ENCODE peak calls at places on chromosome 1, in seven cellular contexts. D is left ventricle myocardium inferior; I is CD8-positive, alpha-beta T cell; B is AG10803; A is CD8-positive, alpha-beta memory T cell; K is GM12864; Y is H7. L is an unnamed sample.
A peak's percentile ranks its signal among the peaks of the same experiment; 100 is the strongest.

GRCh38 chr1:242525360-242525722 is 844 bp upstream of the PLD5 start:
- DNase-seq in Y (peak; percentile 25), A (no peak), D (no peak), I (no peak), B (no peak), K (no peak), L (no peak)

GRCh38 chr1:174872615-174873058 is 127.1 kb upstream of the CACYBP start:
- DNase-seq in A (no peak), K (no peak), D (no peak), B (peak; percentile 16), Y (no peak), I (no peak), L (no peak)

GRCh38 chr1:2074944-2075740 is 24.9 kb downstream of the PRKCZ start:
- DNase-seq in K (no peak), I (no peak), A (no peak), D (no peak), B (no peak), Y (peak; percentile 78), L (no peak)

GRCh38 chr1:215226755-215227154 is 144.2 kb downstream of the KCNK2 start:
- DNase-seq in B (no peak), Y (no peak), K (no peak), D (no peak), A (no peak), I (no peak), L (no peak)

GRCh38 chr1:233945573-233945972 is 41.1 kb downstream of the SLC35F3 start:
- DNase-seq in A (no peak), K (no peak), D (no peak), B (no peak), Y (no peak), I (no peak), L (no peak)

GRCh38 chr1:209614906-209615305 is 31.4 kb downstream of the CAMK1G start:
- DNase-seq in B (no peak), I (no peak), Y (no peak), A (no peak), K (no peak), D (no peak), L (no peak)

GRCh38 chr1:26784023-26784871 is 3.5 kb upstream of the PIGV start:
- DNase-seq in I (no peak), K (no peak), A (no peak), Y (peak; percentile 73), D (peak; percentile 53), B (peak; percentile 32), L (no peak)

GRCh38 chr1:8815582-8816285 is 1.7 kb downstream of the RERE start:
- DNase-seq in B (peak; percentile 42), A (no peak), Y (no peak), D (no peak), I (no peak), K (no peak), L (peak; percentile 11)

GRCh38 chr1:209769956-209770355 is 14.1 kb downstream of the TRAF3IP3 start:
- DNase-seq in B (no peak), D (no peak), I (no peak), Y (no peak), A (no peak), K (no peak), L (no peak)

GRCh38 chr1:209585672-209586071 is 2.2 kb downstream of the CAMK1G start:
- DNase-seq in Y (peak; percentile 79), I (no peak), B (peak; percentile 47), K (no peak), A (no peak), D (peak; percentile 55), L (no peak)

GRCh38 chr1:194194724-194195123 is 1008.3 kb upstream of the B3GALT2 start:
- DNase-seq in K (no peak), D (no peak), I (no peak), A (no peak), Y (no peak), B (no peak), L (no peak)

GRCh38 chr1:209879539-209879938 is 51.8 kb downstream of the UTP25 start:
- DNase-seq in Y (no peak), A (no peak), D (no peak), B (no peak), K (no peak), I (no peak), L (no peak)

GRCh38 chr1:25871086-25871703 is 4.3 kb downstream of the PAQR7 start:
- DNase-seq in A (no peak), B (no peak), I (no peak), K (no peak), D (no peak), Y (peak; percentile 28), L (no peak)

GRCh38 chr1:118115567-118116272 is 69.3 kb downstream of the SPAG17 start:
- DNase-seq in B (no peak), Y (no peak), I (no peak), A (no peak), K (no peak), D (no peak), L (no peak)

GRCh38 chr1:121558514-121558913 is 373.7 kb downstream of the SRGAP2C start:
- DNase-seq in Y (no peak), A (no peak), D (no peak), K (no peak), B (peak; percentile 94), I (no peak), L (no peak)

GRCh38 chr1:100597069-100597741 is 59.3 kb downstream of the GPR88 start:
- DNase-seq in I (no peak), Y (no peak), B (peak; percentile 87), A (no peak), D (no peak), K (no peak), L (peak; percentile 25)

GRCh38 chr1:55893155-55893554 is 678.0 kb upstream of the USP24 start:
- DNase-seq in B (peak; percentile 28), A (no peak), K (peak; percentile 3), Y (peak; percentile 15), I (no peak), D (no peak), L (no peak)

GRCh38 chr1:71049951-71050598 is 2.5 kb upstream of the PTGER3 start:
- DNase-seq in D (no peak), K (peak; percentile 21), I (no peak), Y (peak; percentile 64), B (peak; percentile 72), A (peak; percentile 29), L (peak; percentile 44)

GRCh38 chr1:223748773-223749733 is 36.7 kb downstream of the CAPN2 start:
- DNase-seq in D (peak; percentile 63), K (no peak), A (peak; percentile 63), B (peak; percentile 46), Y (peak; percentile 91), I (peak; percentile 46), L (peak; percentile 42)

GRCh38 chr1:223747838-223748335 is 35.5 kb downstream of the CAPN2 start:
- DNase-seq in B (peak; percentile 51), I (no peak), A (no peak), Y (no peak), D (no peak), K (no peak), L (no peak)

GRCh38 chr1:223750730-223751572 is 38.6 kb downstream of the CAPN2 start:
- DNase-seq in Y (no peak), B (no peak), D (no peak), A (no peak), I (no peak), K (no peak), L (no peak)

GRCh38 chr1:223745731-223746130 is 33.4 kb downstream of the CAPN2 start:
- DNase-seq in I (no peak), K (no peak), A (no peak), B (peak; percentile 66), Y (no peak), D (no peak), L (no peak)

GRCh38 chr1:223748405-223748772 is 36.0 kb downstream of the CAPN2 start:
- DNase-seq in Y (peak; percentile 76), D (no peak), K (no peak), A (no peak), B (peak; percentile 38), I (no peak), L (no peak)
- H3K4me3 ChIP-seq in Y (peak overlapping the region; percentile 75), D (peak overlapping the region; percentile 62), K (no peak overlapping the region), A (peak overlapping the region; percentile 44), B (no peak overlapping the region), I (peak overlapping the region; percentile 55), L (no peak overlapping the region)

GRCh38 chr1:184299796-184300195 is 87.0 kb upstream of the C1orf21 start:
- DNase-seq in A (no peak), D (no peak), Y (no peak), B (no peak), I (no peak), K (no peak), L (no peak)
- H3K4me3 ChIP-seq in A (no peak overlapping the region), D (no peak overlapping the region), Y (no peak overlapping the region), B (no peak overlapping the region), I (no peak overlapping the region), K (no peak overlapping the region), L (no peak overlapping the region)

GRCh38 chr1:31932491-31933316 is 5.5 kb downstream of the PTP4A2 start:
- DNase-seq in A (no peak), B (no peak), D (no peak), I (no peak), Y (no peak), K (no peak), L (peak; percentile 49)

GRCh38 chr1:31930827-31931226 is 7.3 kb downstream of the PTP4A2 start:
- DNase-seq in B (no peak), A (no peak), D (no peak), I (no peak), K (no peak), Y (no peak), L (no peak)

GRCh38 chr1:31934251-31934650 is 3.9 kb downstream of the PTP4A2 start:
- DNase-seq in K (no peak), I (no peak), A (no peak), Y (no peak), B (no peak), D (no peak), L (no peak)

GRCh38 chr1:31934706-31935629 is 3.2 kb downstream of the PTP4A2 start:
- DNase-seq in I (no peak), D (no peak), Y (no peak), A (no peak), K (no peak), B (peak; percentile 57), L (no peak)

DNA sequence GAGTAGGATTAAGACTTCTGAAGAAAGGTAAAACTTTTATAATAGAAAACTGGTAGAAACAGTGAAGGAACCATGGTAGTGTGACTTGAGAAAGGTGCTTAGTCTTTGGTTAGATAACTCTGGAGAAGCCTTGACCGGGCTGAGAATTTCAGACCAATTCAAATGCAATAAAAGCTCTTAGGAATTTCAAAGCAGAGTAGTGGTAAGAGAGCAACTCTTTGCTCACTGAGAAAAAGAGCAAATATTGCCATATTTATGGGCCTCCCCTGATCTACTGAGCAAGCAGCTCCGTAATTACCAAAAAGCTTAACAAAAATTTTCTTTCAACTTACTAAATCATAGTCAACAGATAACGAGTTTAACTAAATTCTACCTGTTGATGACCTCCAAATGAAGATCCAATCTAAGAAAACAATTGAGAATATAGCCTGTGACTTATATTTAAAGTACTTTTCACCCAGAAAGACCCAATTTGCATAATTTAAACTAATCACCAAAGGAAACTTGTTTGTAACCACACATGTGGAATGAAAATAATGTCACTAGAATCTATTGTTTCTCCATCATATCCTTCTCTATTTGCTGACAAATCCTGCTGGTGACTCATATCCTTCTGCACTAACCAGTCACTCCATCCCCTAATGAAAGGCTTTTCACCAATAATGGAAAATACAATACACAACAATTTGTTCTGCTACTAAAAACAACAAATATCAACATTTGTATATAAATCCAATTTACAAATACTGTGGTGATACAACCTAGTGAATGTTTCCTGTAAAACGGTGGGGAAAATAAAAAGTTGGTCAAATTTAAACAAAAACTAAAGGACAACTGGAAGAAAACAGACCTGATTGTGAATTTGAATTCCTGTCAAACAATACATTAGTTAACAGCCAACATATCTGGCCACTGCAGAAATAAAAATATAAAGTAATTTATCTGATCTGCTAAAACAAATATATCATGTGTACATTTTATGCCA is 6.6 kb downstream of the PTP4A2 start:
- DNase-seq in I (no peak), A (no peak), K (no peak), B (peak; percentile 63), D (no peak), Y (no peak), L (no peak)
- H3K4me3 ChIP-seq in I (no peak overlapping the region), A (peak overlapping the region; percentile 50), K (peak overlapping the region; percentile 32), B (no peak overlapping the region), D (no peak overlapping the region), Y (no peak overlapping the region), L (no peak overlapping the region)

GRCh38 chr1:46446646-46447498 is 42.8 kb upstream of the DMBX1 start:
- DNase-seq in A (peak; percentile 49), B (peak; percentile 62), Y (peak; percentile 88), K (peak; percentile 21), I (peak; percentile 50), D (peak; percentile 76), L (no peak)
- H3K4me3 ChIP-seq in A (no peak overlapping the region), B (no peak overlapping the region), Y (no peak overlapping the region), K (no peak overlapping the region), I (no peak overlapping the region), D (no peak overlapping the region), L (no peak overlapping the region)